ENCODE peak calls at places on chromosomes 16 and 17, in ten cellular contexts. L is stimulated activated CD8-positive, alpha-beta memory T cell treated with anti-CD3 and anti-CD28 coated beads, Interleukin-2, amount 100 ng/mL, for 1 hour; A is fibroblast of pulmonary artery; Q is NCI-H2029; M is nucleus accumbens; B is neural crest cell; W is psoas muscle; T is NCI-H748 treated with DMSO at 0.1 percent for 48 hours; U is CD8-positive, alpha-beta memory T cell; S is lower leg skin. P is an unnamed sample.

GRCh38 chr17:21510686-21511367 is 134.7 kb downstream of the KCNJ12 start:
- DNase-seq in B (no peak), W (no peak), L (no peak), Q (no peak), M (no peak), A (no peak), S (peak; percentile 62), T (no peak), U (peak; percentile 5), P (no peak)

GRCh38 chr17:42428141-42428944 is 5.3 kb upstream of the CAVIN1 start:
- DNase-seq in W (no peak), M (peak; percentile 18), U (peak; percentile 53), A (peak; percentile 95), T (no peak), S (no peak), Q (no peak), L (no peak), B (peak; percentile 41), P (no peak)

GRCh38 chr17:40121191-40121885 is 433 bp upstream of the MSL1 start:
- DNase-seq in L (no peak), S (no peak), Q (no peak), A (peak; percentile 67), U (no peak), W (peak; percentile 74), T (peak; percentile 9), B (peak; percentile 46), M (peak; percentile 49), P (no peak)

GRCh38 chr17:73346763-73347162 is 35.0 kb upstream of the CDC42EP4 start:
- DNase-seq in T (no peak), W (no peak), A (no peak), L (no peak), B (no peak), M (no peak), Q (no peak), U (no peak), S (no peak), P (no peak)

GRCh38 chr16:30032083-30032819 is 1.2 kb upstream of the TLCD3B start:
- DNase-seq in Q (peak; percentile 45), A (peak; percentile 80), U (peak; percentile 59), W (no peak), B (peak; percentile 77), L (no peak), M (peak; percentile 7), S (no peak), T (peak; percentile 69), P (peak; percentile 57)

GRCh38 chr16:83953796-83954576 is 946 bp downstream of the OSGIN1 start:
- DNase-seq in T (no peak), L (no peak), W (no peak), Q (no peak), M (no peak), S (no peak), U (peak; percentile 12), A (peak; percentile 40), B (no peak), P (no peak)

GRCh38 chr17:66661857-66662256 is 173.1 kb upstream of the CACNG5 start:
- DNase-seq in M (no peak), B (no peak), S (no peak), A (no peak), L (no peak), T (no peak), Q (no peak), U (no peak), W (no peak), P (no peak)

GRCh38 chr17:4485676-4486646 is 12.7 kb upstream of the SPNS2 start:
- DNase-seq in U (peak; percentile 61), T (no peak), M (no peak), Q (no peak), B (no peak), L (peak; percentile 31), W (no peak), S (no peak), A (no peak), P (peak; percentile 66)

GRCh38 chr16:85638695-85639409 is 25.7 kb downstream of the GSE1 start:
- DNase-seq in U (no peak), T (no peak), Q (no peak), B (no peak), M (no peak), S (no peak), A (no peak), W (no peak), L (no peak), P (no peak)

GRCh38 chr17:27783951-27784350 is 16.4 kb downstream of the NOS2 start:
- DNase-seq in S (no peak), L (no peak), U (no peak), W (no peak), M (no peak), A (no peak), B (no peak), Q (no peak), T (no peak), P (no peak)

GRCh38 chr17:34647511-34647910 is 68.1 kb downstream of the TMEM132E start:
- DNase-seq in A (no peak), T (no peak), Q (no peak), W (no peak), M (no peak), L (no peak), U (no peak), S (no peak), B (no peak), P (no peak)

GRCh38 chr16:8739151-8739550 is 58.3 kb downstream of the TMEM186 start:
- DNase-seq in L (no peak), S (no peak), T (no peak), B (no peak), W (no peak), U (no peak), M (no peak), A (no peak), Q (no peak), P (no peak)

GRCh38 chr17:4559139-4559791 is 1.1 kb downstream of the GGT6 start:
- DNase-seq in M (no peak), S (no peak), U (no peak), T (no peak), L (no peak), W (peak; percentile 53), B (no peak), Q (no peak), A (no peak), P (no peak)

GRCh38 chr16:85395913-85396878 is 216.9 kb upstream of the GSE1 start:
- DNase-seq in W (peak; percentile 57), T (no peak), U (no peak), B (no peak), M (no peak), Q (no peak), A (peak; percentile 31), L (no peak), S (no peak), P (no peak)

GRCh38 chr17:63665527-63666214 is 34.3 kb downstream of the LIMD2 start:
- DNase-seq in S (no peak), Q (no peak), A (peak; percentile 41), T (no peak), U (no peak), L (no peak), B (no peak), W (no peak), M (no peak), P (no peak)

GRCh38 chr16:49739381-49739780 is 116.5 kb downstream of the ZNF423 start:
- DNase-seq in S (no peak), T (no peak), A (no peak), L (no peak), Q (no peak), B (no peak), M (no peak), W (no peak), U (no peak), P (no peak)

GRCh38 chr16:72355561-72355960 is 183.6 kb upstream of the PMFBP1 start:
- DNase-seq in U (no peak), Q (no peak), A (peak; percentile 70), M (no peak), B (no peak), T (no peak), S (no peak), L (no peak), W (no peak), P (no peak)

GRCh38 chr17:75835315-75835987 is 8.8 kb downstream of the UNC13D start:
- DNase-seq in S (no peak), U (no peak), T (no peak), B (no peak), M (no peak), Q (no peak), W (no peak), A (no peak), L (no peak), P (no peak)

GRCh38 chr17:59753522-59754467 is 46.3 kb downstream of the VMP1 start:
- DNase-seq in T (peak; percentile 81), W (no peak), S (no peak), Q (peak; percentile 64), M (no peak), U (peak; percentile 61), A (peak; percentile 95), L (no peak), B (no peak), P (no peak)

P was measured in T-cell.